ENCODE peak calls at places on chromosomes 1 and 21, in seven cellular contexts. P is ELR; E is RCC 7860; M is T-helper 2 cell; G is EL; C is cardiac septum; W is activated T-helper 9 cell treated with anti-CD3 and anti-CD28 coated beads, Interleukin-2, amount 50 U/mL, for 16 hours. K is an unnamed sample.

GRCh38 chr1:246189126-246189525 is 318.0 kb downstream of the SMYD3 start:
- DNase-seq in P (no peak), E (no peak), M (no peak), G (no peak), C (no peak), W (no peak), K (no peak)

GRCh38 chr1:67323087-67323486 is 15.4 kb downstream of the IL12RB2 start:
- DNase-seq in P (no peak), E (no peak), M (no peak), G (no peak), C (no peak), W (no peak), K (no peak)

GRCh38 chr1:92134331-92134730 is 54.2 kb downstream of the BTBD8 start:
- DNase-seq in P (no peak), E (no peak), M (no peak), G (no peak), C (no peak), W (no peak), K (no peak)

GRCh38 chr1:173715538-173715844 is 710 bp downstream of the KLHL20 start:
- DNase-seq in P (no peak), E (peak; percentile 7), M (no peak), G (no peak), C (no peak), W (no peak), K (no peak)

GRCh38 chr21:25496825-25497482 is 110.3 kb downstream of the MRPL39 start:
- DNase-seq in P (peak; percentile 78), E (peak; percentile 81), M (no peak), G (peak; percentile 70), C (no peak), W (no peak), K (no peak)

GRCh38 chr1:15427280-15427666 is 11.0 kb upstream of the CTRC start:
- DNase-seq in P (no peak), E (no peak), M (no peak), G (no peak), C (no peak), W (no peak), K (no peak)

GRCh38 chr1:224482619-224483018 is 48.0 kb upstream of the WDR26 start:
- DNase-seq in P (no peak), E (no peak), M (no peak), G (no peak), C (no peak), W (no peak), K (no peak)

GRCh38 chr1:98439471-98439870 is 222.1 kb upstream of the SNX7 start:
- DNase-seq in P (no peak), E (no peak), M (no peak), G (no peak), C (no peak), W (no peak), K (no peak)

GRCh38 chr1:53350853-53351767 is 23.2 kb upstream of the LRP8 start:
- DNase-seq in P (no peak), E (no peak), M (no peak), G (no peak), C (peak; percentile 26), W (no peak), K (no peak)

GRCh38 chr1:156467385-156467784 is 33.2 kb downstream of the MEF2D start:
- DNase-seq in P (no peak), E (no peak), M (no peak), G (no peak), C (no peak), W (no peak), K (no peak)

GRCh38 chr1:10257851-10258250 is 47.5 kb downstream of the KIF1B start:
- DNase-seq in P (no peak), E (no peak), M (no peak), G (no peak), C (no peak), W (no peak), K (no peak)

GRCh38 chr1:108050134-108050533 is 85.2 kb upstream of the VAV3 start:
- DNase-seq in P (no peak), E (no peak), M (no peak), G (no peak), C (peak; percentile 80), W (no peak), K (no peak)

GRCh38 chr1:197307551-197307950 is 39.5 kb downstream of the CRB1 start:
- DNase-seq in P (no peak), E (peak; percentile 47), M (no peak), G (no peak), C (no peak), W (no peak), K (no peak)

GRCh38 chr1:6037338-6037762 is 8.3 kb upstream of the KCNAB2 start:
- DNase-seq in P (peak; percentile 76), E (peak; percentile 18), M (no peak), G (peak; percentile 83), C (no peak), W (no peak), K (no peak)

GRCh38 chr1:176216031-176216430 is 8.9 kb upstream of the COP1 start:
- DNase-seq in P (no peak), E (no peak), M (no peak), G (no peak), C (no peak), W (no peak), K (no peak)

GRCh38 chr1:246786606-246787238 is 62.5 kb downstream of the SCCPDH start:
- DNase-seq in P (no peak), E (no peak), M (no peak), G (no peak), C (no peak), W (no peak), K (no peak)

GRCh38 chr1:8184301-8184700 is 133.6 kb upstream of the SLC45A1 start:
- DNase-seq in P (no peak), E (no peak), M (no peak), G (no peak), C (no peak), W (no peak), K (no peak)

GRCh38 chr1:44929556-44929955 is 56.8 kb downstream of the EIF2B3 start:
- DNase-seq in P (no peak), E (no peak), M (no peak), G (no peak), C (no peak), W (no peak), K (no peak)

GRCh38 chr1:53198241-53198651 is 1.6 kb downstream of the CPT2 start:
- DNase-seq in P (no peak), E (no peak), M (no peak), G (peak; percentile 30), C (no peak), W (no peak), K (no peak)

GRCh38 chr1:187763976-187764375 is 935.2 kb downstream of the PLA2G4A start:
- DNase-seq in P (no peak), E (peak; percentile 3), M (no peak), G (no peak), C (no peak), W (no peak), K (no peak)

GRCh38 chr1:154329152-154329521 is 3.8 kb downstream of the ATP8B2 start:
- DNase-seq in P (no peak), E (no peak), M (no peak), G (peak; percentile 25), C (no peak), W (no peak), K (no peak)

GRCh38 chr1:147612366-147612765 is 58.0 kb downstream of the ACP6 start:
- DNase-seq in P (no peak), E (no peak), M (no peak), G (no peak), C (no peak), W (no peak), K (no peak)

GRCh38 chr1:11413907-11414495 is 65.0 kb upstream of the DISP3 start:
- DNase-seq in P (no peak), E (no peak), M (no peak), G (no peak), C (no peak), W (no peak), K (no peak)

GRCh38 chr1:192342842-192343241 is 26.1 kb downstream of the RGS21 start:
- DNase-seq in P (no peak), E (no peak), M (no peak), G (no peak), C (no peak), W (no peak), K (no peak)

GRCh38 chr1:39159224-39160036 is 45.1 kb upstream of the MACF1 start:
- DNase-seq in P (peak; percentile 31), E (peak; percentile 54), M (no peak), G (peak; percentile 42), C (no peak), W (no peak), K (no peak)

GRCh38 chr1:44941424-44942324 is 44.7 kb downstream of the EIF2B3 start:
- DNase-seq in P (no peak), E (no peak), M (no peak), G (no peak), C (no peak), W (no peak), K (no peak)

GRCh38 chr1:27572679-27573426 is 31.1 kb downstream of the AHDC1 start:
- DNase-seq in P (peak; percentile 33), E (no peak), M (no peak), G (no peak), C (no peak), W (no peak), K (no peak)

GRCh38 chr1:94015489-94015817 is 105.5 kb downstream of the ABCA4 start:
- DNase-seq in P (no peak), E (no peak), M (no peak), G (no peak), C (no peak), W (no peak), K (no peak)

GRCh38 chr1:93446837-93447451 is 974 bp upstream of the FNBP1L start:
- DNase-seq in P (peak; percentile 19), E (no peak), M (no peak), G (no peak), C (peak; percentile 66), W (no peak), K (peak; percentile 2)

GRCh38 chr1:222784916-222785315 is 29.9 kb upstream of the DISP1 start:
- DNase-seq in P (peak; percentile 15), E (no peak), M (no peak), G (no peak), C (no peak), W (no peak), K (no peak)

GRCh38 chr1:15696956-15697521 is 12.9 kb downstream of the PLEKHM2 start:
- DNase-seq in P (no peak), E (no peak), M (no peak), G (no peak), C (no peak), W (no peak), K (peak; percentile 29)

GRCh38 chr1:209883341-209883971 is 54.6 kb upstream of the SYT14 start:
- DNase-seq in P (peak; percentile 83), E (peak; percentile 94), M (no peak), G (peak; percentile 69), C (no peak), W (no peak), K (no peak)